ENCODE peak calls at places on chromosomes 1 and 21, in nine cellular contexts. O is Jurkat, Clone E6-1; R is NCI-H2029; B is AG08396; F is NCI-H1436; W is nephron progenitor cell; H is GM12892; Y is breast epithelium; X is effector memory CD8-positive, alpha-beta T cell. N is an unnamed sample.

GRCh38 chr1:42737257-42737656 is 2.8 kb downstream of the CLDN19 start:
- DNase-seq in W (no peak), O (no peak), B (peak), Y (peak), F (no peak), X (no peak), H (no peak), R (peak), N (peak)

GRCh38 chr1:20031161-20031560 is 38.8 kb upstream of the PLA2G5 start:
- DNase-seq in O (no peak), X (no peak), W (no peak), R (no peak), F (no peak), H (no peak), B (no peak), Y (no peak), N (no peak)

GRCh38 chr1:6587261-6588005 is 7.6 kb downstream of the ZBTB48 start:
- DNase-seq in O (no peak), W (no peak), H (no peak), R (peak), X (no peak), B (no peak), Y (no peak), F (no peak), N (peak)

GRCh38 chr1:36516372-36517018 is 33.8 kb upstream of the CSF3R start:
- DNase-seq in B (peak), O (peak), Y (peak), W (peak), F (peak), X (peak), R (peak), H (peak), N (peak)

GRCh38 chr1:180116964-180117763 is 37.5 kb upstream of the QSOX1 start:
- DNase-seq in O (no peak), R (no peak), F (no peak), W (no peak), H (no peak), X (no peak), B (no peak), Y (no peak), N (no peak)

GRCh38 chr1:25543425-25544242 is at the start of gene LDLRAP1:
- DNase-seq in F (peak), B (peak), R (peak), X (peak), W (peak), H (peak), O (no peak), Y (peak), N (peak)

GRCh38 chr1:153560771-153561170 is 4.9 kb downstream of the S100A2 start:
- DNase-seq in H (no peak), B (no peak), R (no peak), F (no peak), Y (no peak), W (no peak), X (no peak), O (no peak), N (no peak)

GRCh38 chr1:16171314-16172223 is 15.7 kb upstream of the EPHA2 start:
- DNase-seq in B (no peak), W (no peak), R (no peak), H (no peak), O (no peak), X (no peak), F (no peak), Y (no peak), N (no peak)

GRCh38 chr1:64343105-64343960 is 126.6 kb upstream of the CACHD1 start:
- DNase-seq in X (no peak), F (peak), H (no peak), R (peak), Y (peak), O (no peak), B (peak), W (no peak), N (no peak)

GRCh38 chr1:243253211-243253926 is 1.7 kb downstream of the CEP170 start:
- DNase-seq in F (no peak), H (no peak), Y (no peak), W (no peak), R (no peak), X (no peak), O (no peak), B (no peak), N (no peak)

GRCh38 chr1:112744019-112744578 is 29.0 kb upstream of the PPM1J start:
- DNase-seq in H (no peak), R (no peak), F (no peak), Y (no peak), B (peak), X (no peak), O (no peak), W (peak), N (no peak)

GRCh38 chr1:156151093-156151688 is 2.2 kb upstream of the SEMA4A start:
- DNase-seq in W (no peak), F (no peak), B (no peak), R (no peak), X (no peak), O (no peak), H (no peak), Y (no peak), N (no peak)

GRCh38 chr21:43599728-43600127 is 59.6 kb downstream of the HSF2BP start:
- DNase-seq in O (peak), W (no peak), R (no peak), Y (no peak), H (no peak), X (no peak), B (no peak), F (no peak), N (no peak)

GRCh38 chr1:160925652-160926241 is 28.9 kb downstream of the ITLN2 start:
- DNase-seq in H (no peak), B (no peak), F (no peak), R (no peak), W (no peak), O (no peak), X (no peak), Y (no peak), N (no peak)

N was measured in cardiac septum.